ENCODE peak calls at places on chromosomes 4 and X, in five cellular contexts. K is activated T-helper 9 cell treated with anti-CD3 and anti-CD28 coated beads, Interleukin-2, amount 50 U/mL, for 16 hours; E is CD4-positive, alpha-beta memory T cell; S is tibial artery; R is T follicular helper cell. A is an unnamed sample.

GRCh38 chr4:183469936-183470335 is 25.5 kb downstream of the CDKN2AIP start:
- DNase-seq in K (no peak), E (no peak), S (no peak), R (no peak), A (no peak)

GRCh38 chr4:30720021-30720655 is at the start of gene PCDH7:
- DNase-seq in K (no peak), E (no peak), S (peak; percentile 28), R (no peak), A (no peak)

GRCh38 chr4:131499139-131499873 is 1649.8 kb upstream of the PCDH10 start:
- DNase-seq in K (no peak), E (no peak), S (no peak), R (no peak), A (no peak)

GRCh38 chr4:127069675-127070074 is 563.1 kb upstream of the INTU start:
- DNase-seq in K (no peak), E (no peak), S (no peak), R (no peak), A (no peak)

GRCh38 chr4:88938138-88938537 is 118.8 kb downstream of the FAM13A start:
- DNase-seq in K (no peak), E (no peak), S (no peak), R (no peak), A (no peak)

GRCh38 chrX:150870487-150871340 is 27.8 kb downstream of the CD99L2 start:
- DNase-seq in K (no peak), E (no peak), S (no peak), R (no peak), A (no peak)

GRCh38 chrX:149371984-149372383 is 133.1 kb downstream of the IDS start:
- DNase-seq in K (no peak), E (no peak), S (no peak), R (no peak), A (no peak)

GRCh38 chrX:110167952-110168451 is 149.9 kb downstream of the AMMECR1 start:
- DNase-seq in K (peak; percentile 45), E (peak; percentile 46), S (no peak), R (peak; percentile 30), A (peak; percentile 19)

GRCh38 chr4:74751247-74751646 is 43.1 kb downstream of the BTC start:
- DNase-seq in K (no peak), E (no peak), S (no peak), R (no peak), A (no peak)

GRCh38 chr4:11698846-11699590 is 270.3 kb upstream of the HS3ST1 start:
- DNase-seq in K (no peak), E (no peak), S (no peak), R (no peak), A (no peak)

GRCh38 chr4:90695411-90695810 is 568.2 kb downstream of the CCSER1 start:
- DNase-seq in K (no peak), E (no peak), S (no peak), R (no peak), A (no peak)

GRCh38 chr4:114076865-114077264 is 97.4 kb upstream of the ARSJ start:
- DNase-seq in K (no peak), E (no peak), S (no peak), R (no peak), A (no peak)

GRCh38 chr4:185587444-185588161 is 52.3 kb upstream of the PDLIM3 start:
- DNase-seq in K (peak; percentile 41), E (peak; percentile 79), S (no peak), R (peak; percentile 70), A (peak; percentile 52)

GRCh38 chrX:69541959-69542358 is 37.8 kb downstream of the NALF2 start:
- DNase-seq in K (no peak), E (no peak), S (no peak), R (no peak), A (no peak)

GRCh38 chrX:143570747-143571146 is 53.5 kb upstream of the SPANXN3 start:
- DNase-seq in K (no peak), E (no peak), S (no peak), R (no peak), A (no peak)

GRCh38 chr4:85657143-85657542 is 182.2 kb downstream of the ARHGAP24 start:
- DNase-seq in K (no peak), E (no peak), S (no peak), R (no peak), A (no peak)

GRCh38 chr4:43485196-43485595 is 592.7 kb downstream of the GRXCR1 start:
- DNase-seq in K (no peak), E (no peak), S (no peak), R (no peak), A (no peak)

GRCh38 chr4:37054670-37055069 is 189.9 kb upstream of the NWD2 start:
- DNase-seq in K (no peak), E (no peak), S (no peak), R (no peak), A (no peak)

GRCh38 chrX:132480581-132481203 is 8.1 kb downstream of the MBNL3 start:
- DNase-seq in K (peak; percentile 1), E (peak; percentile 54), S (no peak), R (peak; percentile 18), A (no peak)

GRCh38 chr4:109214622-109215350 is 87.7 kb downstream of the COL25A1 start:
- DNase-seq in K (no peak), E (no peak), S (no peak), R (no peak), A (no peak)

GRCh38 chr4:151962138-151962845 is 201.5 kb upstream of the GATB start:
- DNase-seq in K (no peak), E (no peak), S (no peak), R (no peak), A (no peak)

GRCh38 chr4:38921151-38921550 is 53.5 kb downstream of the FAM114A1 start:
- DNase-seq in K (no peak), E (no peak), S (no peak), R (no peak), A (no peak)

GRCh38 chr4:95358320-95358889 is 190.4 kb downstream of the UNC5C start:
- DNase-seq in K (no peak), E (no peak), S (no peak), R (no peak), A (no peak)

GRCh38 chr4:48603366-48604003 is 113.4 kb downstream of the ZAR1 start:
- DNase-seq in K (no peak), E (no peak), S (no peak), R (no peak), A (no peak)

GRCh38 chr4:148060264-148061138 is 328.6 kb downstream of the ARHGAP10 start:
- DNase-seq in K (no peak), E (peak; percentile 68), S (no peak), R (no peak), A (no peak)